ENCODE peak calls at places on chromosomes 4 and X, in eight cellular contexts. E is natural killer cell; K is activated CD8-positive, alpha-beta memory T cell treated with anti-CD3 and anti-CD28 coated beads for 48 hours; S is dorsolateral prefrontal cortex; V is lung microvascular endothelial cell; P is upper lobe of right lung; U is spleen; C is NCI-H1092. G is an unnamed sample.

GRCh38 chr4:33107813-33108212 is 2387.6 kb downstream of the PCDH7 start:
- DNase-seq in V (no peak), S (no peak), U (no peak), P (no peak), E (no peak), K (no peak), C (no peak), G (no peak)

GRCh38 chrX:13803116-13803515 is 13.8 kb downstream of the GPM6B start:
- DNase-seq in V (no peak), U (no peak), E (no peak), P (no peak), K (no peak), S (no peak), C (no peak), G (no peak)

GRCh38 chrX:27966955-27967354 is 14.3 kb downstream of the DCAF8L1 start:
- DNase-seq in E (no peak), P (no peak), U (no peak), S (no peak), V (peak), C (no peak), K (no peak), G (no peak)

GRCh38 chrX:152619897-152620296 is 17.8 kb upstream of the GABRQ start:
- DNase-seq in K (no peak), P (no peak), U (no peak), E (no peak), C (no peak), V (no peak), S (no peak), G (no peak)

GRCh38 chr4:55406545-55406944 is 10.8 kb downstream of the TMEM165 start:
- DNase-seq in S (no peak), C (no peak), K (no peak), P (no peak), U (no peak), E (no peak), V (no peak), G (no peak)

GRCh38 chr4:125319311-125319710 is 4.6 kb downstream of the FAT4 start:
- DNase-seq in K (no peak), S (no peak), P (no peak), U (no peak), V (no peak), E (no peak), C (no peak), G (no peak)

GRCh38 chr4:3851881-3852280 is 85.7 kb downstream of the ADRA2C start:
- DNase-seq in P (no peak), U (no peak), E (no peak), S (no peak), K (no peak), C (no peak), V (no peak), G (no peak)

GRCh38 chr4:154033921-154034320 is 245.0 kb upstream of the SFRP2 start:
- DNase-seq in E (no peak), V (no peak), P (no peak), K (no peak), C (no peak), U (no peak), S (no peak), G (no peak)

GRCh38 chrX:115949900-115950822 is 220.4 kb upstream of the AGTR2 start:
- DNase-seq in S (peak), P (no peak), K (no peak), C (peak), E (no peak), V (peak), U (peak), G (no peak)

GRCh38 chr4:76420311-76420710 is 630 bp downstream of the CCDC158 start:
- DNase-seq in V (no peak), U (no peak), P (no peak), K (no peak), C (no peak), E (no peak), S (no peak), G (no peak)

GRCh38 chr4:127849505-127850234 is 31.0 kb upstream of the PLK4 start:
- DNase-seq in S (no peak), V (no peak), U (no peak), C (no peak), E (no peak), K (no peak), P (no peak), G (no peak)

GRCh38 chrX:95884196-95884595 is 800.4 kb upstream of the DIAPH2 start:
- DNase-seq in E (no peak), U (no peak), C (no peak), S (no peak), K (no peak), P (no peak), V (peak), G (no peak)

GRCh38 chr4:94244087-94244828 is 36.6 kb downstream of the SMARCAD1 start:
- DNase-seq in V (no peak), S (no peak), E (no peak), P (no peak), K (no peak), U (no peak), C (no peak), G (no peak)

GRCh38 chr4:104064650-104065577 is 345.1 kb upstream of the TACR3 start:
- DNase-seq in U (no peak), E (no peak), C (peak), S (peak), P (peak), V (peak), K (no peak), G (peak)

GRCh38 chr4:171817026-171817425 is 3.8 kb downstream of the GALNTL6 start:
- DNase-seq in E (no peak), V (no peak), U (no peak), C (no peak), P (no peak), S (no peak), K (no peak), G (no peak)

GRCh38 chrX:108198420-108198819 is 106.8 kb downstream of the ATG4A start:
- DNase-seq in S (no peak), K (no peak), P (no peak), E (no peak), C (no peak), V (no peak), U (no peak), G (no peak)

GRCh38 chr4:1583051-1583785 is 100.9 kb downstream of the FAM53A start:
- DNase-seq in V (no peak), K (no peak), P (peak), E (no peak), U (peak), C (no peak), S (no peak), G (peak)

GRCh38 chr4:38396845-38397547 is 267.0 kb upstream of the KLF3 start:
- DNase-seq in U (no peak), V (no peak), E (no peak), P (no peak), K (no peak), S (no peak), C (no peak), G (no peak)

GRCh38 chr4:17723648-17724047 is 57.8 kb downstream of the FAM184B start:
- DNase-seq in C (no peak), P (no peak), S (no peak), V (no peak), E (no peak), K (no peak), U (no peak), G (no peak)

GRCh38 chr4:9996319-9997110 is 24.8 kb downstream of the SLC2A9 start:
- DNase-seq in C (no peak), V (no peak), S (no peak), P (no peak), U (no peak), K (no peak), E (no peak), G (no peak)

GRCh38 chrX:10952619-10953018 is 158.5 kb upstream of the HCCS start:
- DNase-seq in S (no peak), C (no peak), P (no peak), K (no peak), E (no peak), V (no peak), U (no peak), G (no peak)